ENCODE peak calls at places on chromosomes 16 and 17, in eight cellular contexts. E, G, R, P, Q, A, N and L are unnamed samples.

GRCh38 chr17:33387406-33387805 is 94.3 kb upstream of the ASIC2 start:
- DNase-seq in Q (no peak), P (no peak), G (no peak), A (no peak), R (no peak), N (no peak), E (no peak), L (no peak)

GRCh38 chr16:80174416-80174815 is 366.4 kb upstream of the DYNLRB2 start:
- DNase-seq in Q (no peak), P (no peak), E (no peak), N (no peak), A (no peak), R (peak; percentile 73), G (no peak), L (peak; percentile 72)

GRCh38 chr17:71325886-71326285 is 794.9 kb upstream of the SOX9 start:
- DNase-seq in Q (no peak), G (no peak), E (no peak), R (no peak), N (no peak), A (no peak), P (no peak), L (no peak)

GRCh38 chr17:49260011-49260921 is 29.7 kb upstream of the PHOSPHO1 start:
- DNase-seq in Q (peak; percentile 67), R (peak; percentile 70), E (peak; percentile 27), N (peak; percentile 57), A (peak; percentile 71), G (peak; percentile 62), P (peak; percentile 37), L (peak; percentile 65)

GRCh38 chr16:78505544-78506371 is 406.3 kb downstream of the WWOX start:
- DNase-seq in N (no peak), G (peak; percentile 52), Q (no peak), A (peak; percentile 63), R (no peak), P (no peak), E (no peak), L (no peak)

GRCh38 chr17:74115586-74115985 is 87.9 kb upstream of the RPL38 start:
- DNase-seq in E (no peak), P (no peak), R (no peak), Q (no peak), N (no peak), A (no peak), G (no peak), L (no peak)

GRCh38 chr17:44086364-44087311 is 16.1 kb downstream of the G6PC3 start:
- DNase-seq in A (no peak), R (peak; percentile 79), P (peak; percentile 56), E (no peak), G (peak; percentile 46), Q (peak; percentile 37), N (peak; percentile 63), L (peak; percentile 81)

GRCh38 chr16:3606441-3606840 is 5.0 kb downstream of the SLX4 start:
- DNase-seq in E (no peak), N (no peak), Q (no peak), G (no peak), P (no peak), A (no peak), R (no peak), L (no peak)